ENCODE peak calls at places on chromosome 4, in six cellular contexts. S is right lobe of liver, M is neural progenitor cell, A is heart left ventricle, T is left lung, F is upper lobe of right lung. H is an unnamed sample. For H3K4me1 and H3K27me3, the result is how much of the 10 kb centered on the place peaks cover.

GRCh38 chr4:86744570-86744969 is 104.6 kb downstream of the SLC10A6 start:
- DNase-seq in S (no peak), M (no peak), A (no peak), T (no peak), F (no peak), H (no peak)

GRCh38 chr4:179664628-179665027 is 2222.4 kb upstream of the AGA start:
- DNase-seq in S (no peak), M (no peak), A (no peak), T (peak), F (no peak), H (no peak)

GRCh38 chr4:166991162-166991561 is 243.1 kb downstream of the SPOCK3 start:
- DNase-seq in S (no peak), M (no peak), A (no peak), T (no peak), F (no peak), H (no peak)

GRCh38 chr4:157421365-157421764 is 200.8 kb downstream of the GRIA2 start:
- DNase-seq in S (no peak), M (no peak), A (no peak), T (no peak), F (no peak), H (no peak)

GRCh38 chr4:102503301-102503746 is 2.2 kb downstream of the NFKB1 start:
- DNase-seq in S (no peak), M (no peak), A (no peak), T (no peak), F (no peak), H (no peak)

GRCh38 chr4:41181037-41181436 is 33.3 kb downstream of the APBB2 start:
- DNase-seq in S (no peak), M (no peak), A (no peak), T (no peak), F (no peak), H (no peak)

GRCh38 chr4:26830701-26831100 is 29.9 kb upstream of the STIM2 start:
- DNase-seq in S (no peak), M (no peak), A (no peak), T (no peak), F (no peak), H (no peak)

GRCh38 chr4:10023050-10023419 is 1.7 kb upstream of the SLC2A9 start:
- DNase-seq in S (no peak), M (no peak), A (no peak), T (no peak), F (no peak), H (no peak)

GRCh38 chr4:16225681-16225995 is 633 bp downstream of the TAPT1 start:
- DNase-seq in S (no peak), M (no peak), A (no peak), T (no peak), F (no peak), H (no peak)

GRCh38 chr4:87353592-87353991 is 30.9 kb upstream of the HSD17B13 start:
- DNase-seq in S (no peak), M (peak), A (no peak), T (no peak), F (no peak), H (peak)

GRCh38 chr4:152594981-152595916 is 59.4 kb upstream of the FBXW7 start:
- DNase-seq in S (no peak), M (no peak), A (no peak), T (no peak), F (no peak), H (no peak)

GRCh38 chr4:75634951-75635350 is 4.6 kb upstream of the CDKL2 start:
- DNase-seq in S (no peak), M (no peak), A (no peak), T (no peak), F (no peak), H (no peak)

GRCh38 chr4:128553665-128554515 is 255.6 kb upstream of the JADE1 start:
- DNase-seq in S (no peak), M (no peak), A (no peak), T (no peak), F (no peak), H (no peak)

GRCh38 chr4:140581078-140581477 is 12.3 kb upstream of the UCP1 start:
- DNase-seq in S (no peak), M (no peak), A (no peak), T (no peak), F (no peak), H (no peak)

GRCh38 chr4:84389406-84389805 is 109.7 kb downstream of the NKX6-1 start:
- DNase-seq in S (no peak), M (no peak), A (no peak), T (no peak), F (no peak), H (no peak)

GRCh38 chr4:20251061-20251795 is 477 bp upstream of the SLIT2 start:
- DNase-seq in S (no peak), M (no peak), A (no peak), T (no peak), F (no peak), H (no peak)

GRCh38 chr4:82799006-82799881 is 648 bp upstream of the SCD5 start:
- DNase-seq in S (no peak), M (peak), A (no peak), T (no peak), F (no peak), H (no peak)

GRCh38 chr4:102308032-102308799 is 37.1 kb downstream of the SLC39A8 start:
- DNase-seq in S (no peak), M (no peak), A (no peak), T (no peak), F (no peak), H (no peak)

GRCh38 chr4:86452323-86452995 is 92.6 kb upstream of the MAPK10 start:
- DNase-seq in S (no peak), M (no peak), A (no peak), T (no peak), F (no peak), H (no peak)

GRCh38 chr4:151407466-151408379 is 1.3 kb upstream of the FHIP1A start:
- DNase-seq in S (peak), M (peak), A (no peak), T (peak), F (peak), H (peak)

GRCh38 chr4:118676128-118676527 is 9.1 kb upstream of the METTL14 start:
- DNase-seq in S (no peak), M (no peak), A (no peak), T (no peak), F (no peak), H (no peak)
- TF ChIP-seq CTCF in S (no peak), M (peak), A (no peak), T (no peak), F (no peak), H (no peak)

GRCh38 chr4:108055787-108056186 is 66.1 kb downstream of the HADH start:
- DNase-seq in S (no peak), M (no peak), A (no peak), T (no peak), F (no peak), H (no peak)
- H3K4me1 ChIP-seq in S (under half), M (under half), A (under half), T (under half), F (under half), H (under half)

DNA sequence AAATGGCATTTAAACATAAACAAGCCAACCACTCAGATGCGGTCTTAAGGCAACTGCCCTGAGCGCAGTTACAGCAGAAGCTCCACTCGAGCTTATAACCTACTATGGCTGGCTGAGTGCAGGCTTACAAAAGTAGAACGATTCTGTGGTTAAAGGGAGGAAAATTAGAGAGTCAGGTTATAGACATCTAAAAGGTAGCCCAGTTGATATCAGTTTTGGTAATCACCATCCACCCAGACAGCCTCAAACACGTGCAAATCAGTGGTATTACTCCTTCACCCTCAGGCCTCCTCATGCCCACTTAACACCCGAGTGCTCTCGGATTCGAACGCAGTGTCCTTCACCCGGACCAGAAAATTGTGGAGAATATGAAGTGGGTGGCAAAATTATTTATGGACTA is 3.1 kb downstream of the LEF1 start:
- DNase-seq in S (no peak), M (no peak), A (no peak), T (no peak), F (no peak), H (no peak)
- H3K27me3 ChIP-seq in S (under half), M (half or more), A (under half), T (half or more), F (half or more), H (under half)

DNA sequence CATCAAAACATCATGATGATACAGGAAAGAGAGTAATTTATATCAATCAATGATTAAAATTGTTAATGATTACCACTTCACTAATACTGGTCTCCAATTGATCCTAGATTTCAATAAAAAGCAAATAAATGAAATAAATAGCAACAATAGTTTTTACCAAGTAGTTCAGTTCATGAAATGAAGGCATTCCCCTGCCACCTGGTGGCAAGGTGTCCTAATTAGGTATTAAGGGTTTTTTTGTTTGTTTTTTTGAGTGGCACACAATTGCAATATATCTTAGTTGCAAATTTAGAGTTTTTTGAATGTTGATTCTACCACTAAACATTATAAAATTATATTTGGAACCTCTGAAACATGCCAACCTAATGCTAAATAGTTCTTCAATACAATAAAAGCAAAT is 157.4 kb upstream of the PDE5A start:
- DNase-seq in S (no peak), M (no peak), A (no peak), T (no peak), F (no peak), H (no peak)
- TF ChIP-seq CTCF in S (peak), M (peak), A (peak), T (peak), F (peak), H (peak)

DNA sequence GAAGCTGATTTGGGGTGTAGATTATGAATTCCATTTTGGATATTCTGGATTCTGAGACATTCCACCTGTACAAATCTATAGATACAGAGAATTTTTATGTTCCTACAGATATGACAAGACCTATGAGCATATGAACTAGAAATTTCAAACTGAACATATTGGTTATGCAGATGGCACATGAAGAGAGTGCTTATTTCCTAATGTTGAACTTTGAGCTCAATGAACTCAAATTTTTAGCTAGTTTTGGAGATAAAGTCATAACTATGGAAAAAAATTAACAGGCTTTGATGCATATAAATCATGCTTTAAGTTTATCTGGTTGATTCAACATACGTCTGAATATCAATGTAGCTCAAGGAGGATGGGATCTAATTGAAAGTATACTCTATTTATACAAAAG is 8.9 kb downstream of the CHIC2 start:
- DNase-seq in S (no peak), M (no peak), A (no peak), T (no peak), F (no peak), H (no peak)
- H3K4me1 ChIP-seq in S (under half), M (under half), A (half or more), T (under half), F (half or more), H (half or more)

GRCh38 chr4:6114601-6115000 is 85.7 kb downstream of the JAKMIP1 start:
- DNase-seq in S (no peak), M (no peak), A (no peak), T (no peak), F (no peak), H (no peak)
- H3K27me3 ChIP-seq in S (under half), M (under half), A (under half), T (under half), F (under half), H (under half)

GRCh38 chr4:46927201-46927600 is 18.2 kb upstream of the COX7B2 start:
- DNase-seq in S (no peak), M (no peak), A (no peak), T (no peak), F (no peak), H (no peak)

GRCh38 chr4:46934731-46935130 is 25.7 kb upstream of the COX7B2 start:
- DNase-seq in S (no peak), M (no peak), A (no peak), T (no peak), F (no peak), H (no peak)

GRCh38 chr4:46933686-46934085 is 24.6 kb upstream of the COX7B2 start:
- DNase-seq in S (no peak), M (no peak), A (no peak), T (no peak), F (no peak), H (no peak)

GRCh38 chr4:46930866-46931265 is 21.8 kb upstream of the COX7B2 start:
- DNase-seq in S (no peak), M (no peak), A (no peak), T (no peak), F (no peak), H (no peak)

GRCh38 chr4:46931981-46932380 is 22.9 kb upstream of the COX7B2 start:
- DNase-seq in S (no peak), M (peak), A (no peak), T (no peak), F (no peak), H (no peak)
- TF ChIP-seq CTCF in S (peak), M (peak), A (peak), T (peak), F (peak), H (no peak)

GRCh38 chr4:122832732-122833131 is 6.1 kb downstream of the FGF2 start:
- DNase-seq in S (no peak), M (no peak), A (no peak), T (no peak), F (no peak), H (no peak)
- H3K4me1 ChIP-seq in S (under half), M (under half), A (under half), T (under half), F (under half), H (under half)

DNA sequence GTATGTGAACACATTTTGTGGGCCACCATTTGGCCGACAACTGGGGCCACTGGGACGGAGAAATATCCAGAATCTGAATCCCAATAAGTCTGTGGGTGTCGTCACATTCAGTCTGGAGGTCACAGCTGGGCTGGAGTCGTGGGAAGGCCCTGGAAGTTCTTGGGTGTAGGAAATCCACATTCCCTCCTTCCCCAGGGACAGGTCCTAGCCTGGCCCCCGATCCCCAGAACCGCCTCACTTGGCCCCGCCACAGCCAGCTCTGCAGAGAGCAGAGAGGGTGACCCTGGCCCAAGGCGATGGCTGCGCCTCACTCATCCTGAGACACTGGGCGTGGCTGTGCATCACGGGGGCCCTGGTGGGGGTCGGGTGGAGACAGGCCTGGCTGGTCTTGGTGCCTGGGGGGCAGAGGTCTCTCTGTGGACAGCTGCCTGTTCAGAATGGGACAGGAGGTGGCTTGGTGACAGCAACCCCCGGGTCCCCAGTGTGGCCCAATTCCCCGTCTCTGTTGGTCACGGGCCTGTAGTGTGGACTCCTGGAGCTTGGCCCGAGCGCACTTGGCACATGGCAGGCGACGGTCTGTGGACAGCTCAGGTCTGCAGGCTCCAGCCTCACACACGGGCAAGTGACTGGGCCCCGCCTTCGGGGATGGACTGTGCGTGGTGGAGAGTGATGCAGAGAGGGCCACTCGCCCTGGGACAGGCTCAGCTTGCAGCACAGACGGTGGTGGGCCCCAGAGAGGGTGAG is 16.4 kb downstream of the DOK7 start:
- DNase-seq in S (no peak), M (no peak), A (peak), T (peak), F (no peak), H (no peak)
- H3K27me3 ChIP-seq in S (under half), M (under half), A (under half), T (under half), F (under half), H (under half)

DNA sequence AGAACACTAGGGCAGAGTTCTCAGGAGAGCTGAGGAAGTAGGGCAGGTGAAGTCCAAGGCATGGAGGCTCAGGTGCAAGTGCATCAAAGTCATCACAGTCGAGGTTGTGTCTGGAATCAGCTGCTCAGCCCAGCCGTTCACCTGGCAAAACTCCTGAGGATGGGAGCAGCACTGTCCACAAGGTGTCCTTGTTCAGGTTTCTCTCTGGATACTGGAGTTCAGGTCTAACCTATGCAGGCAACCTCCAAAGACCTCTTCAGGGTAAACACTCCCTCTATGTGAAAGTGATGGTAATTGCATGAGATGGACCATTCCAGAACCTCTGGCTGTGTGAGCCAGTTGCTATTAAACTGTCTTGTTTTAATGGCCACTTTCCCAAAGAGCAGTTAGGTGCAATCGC is 120.2 kb upstream of the PSAPL1 start:
- DNase-seq in S (no peak), M (no peak), A (no peak), T (no peak), F (no peak), H (no peak)
- TF ChIP-seq CTCF in S (peak), M (peak), A (no peak), T (no peak), F (no peak), H (no peak)

H was measured in psoas muscle.